ENCODE peak calls at places on chromosomes 7 and 10, in five cellular contexts. D is neuronal stem cell, B is H9, R is H1, S is trophoblast cell. W is an unnamed sample.

GRCh38 chr10:79102056-79102874 is 33.5 kb downstream of the ZMIZ1 start:
- DNase-seq in D (no peak), B (no peak), S (no peak), R (no peak), W (peak; percentile 84)

GRCh38 chr7:117582219-117582704 is 102.4 kb downstream of the CFTR start:
- DNase-seq in B (no peak), R (peak; percentile 9), D (no peak), S (peak; percentile 98), W (peak; percentile 83)

GRCh38 chr10:132521041-132521465 is 16.5 kb upstream of the INPP5A start:
- DNase-seq in S (no peak), R (no peak), B (peak; percentile 17), D (no peak), W (no peak)

GRCh38 chr10:124164252-124164651 is 70.9 kb upstream of the CHST15 start:
- DNase-seq in B (no peak), R (no peak), S (no peak), D (no peak), W (no peak)

GRCh38 chr7:22238354-22239311 is 118.3 kb downstream of the RAPGEF5 start:
- DNase-seq in B (no peak), S (no peak), D (no peak), R (no peak), W (peak; percentile 50)

GRCh38 chr7:25009271-25009670 is 29.3 kb upstream of the OSBPL3 start:
- DNase-seq in D (no peak), B (no peak), S (peak; percentile 91), R (no peak), W (peak; percentile 74)

GRCh38 chr7:137879357-137880158 is 32.8 kb upstream of the DGKI start:
- DNase-seq in D (no peak), R (peak; percentile 71), S (no peak), B (peak; percentile 66), W (no peak)

GRCh38 chr10:88680958-88681357 is 16.7 kb downstream of the LIPF start:
- DNase-seq in B (no peak), D (no peak), R (no peak), S (peak; percentile 38), W (no peak)

GRCh38 chr10:128796513-128796912 is 670.3 kb upstream of the MKI67 start:
- DNase-seq in D (no peak), R (no peak), S (no peak), B (no peak), W (no peak)

GRCh38 chr10:369441-370221 is 234.4 kb downstream of the ZMYND11 start:
- DNase-seq in R (no peak), D (no peak), S (no peak), B (no peak), W (peak; percentile 42)

GRCh38 chr10:125450218-125450617 is 232.7 kb downstream of the TEX36 start:
- DNase-seq in B (no peak), D (no peak), R (no peak), S (no peak), W (no peak)

GRCh38 chr10:120995768-120996167 is 144.6 kb downstream of the WDR11 start:
- DNase-seq in R (no peak), D (no peak), S (no peak), B (no peak), W (no peak)

GRCh38 chr7:74304550-74304949 is 15.3 kb downstream of the CLIP2 start:
- DNase-seq in R (no peak), D (no peak), B (no peak), S (no peak), W (no peak)

GRCh38 chr10:96299383-96299782 is 4.9 kb upstream of the DNTT start:
- DNase-seq in B (no peak), D (no peak), R (no peak), S (no peak), W (no peak)

GRCh38 chr7:158374586-158374985 is 213.0 kb downstream of the PTPRN2 start:
- DNase-seq in D (no peak), S (no peak), R (no peak), B (no peak), W (no peak)

GRCh38 chr7:116829051-116829450 is 33.3 kb upstream of the CAPZA2 start:
- DNase-seq in R (no peak), S (no peak), D (no peak), B (no peak), W (no peak)

GRCh38 chr10:128036746-128037542 is 89.3 kb downstream of the MKI67 start:
- DNase-seq in S (peak; percentile 28), R (no peak), B (no peak), D (no peak), W (peak; percentile 59)

GRCh38 chr7:106124176-106124575 is 12.1 kb upstream of the SYPL1 start:
- DNase-seq in D (no peak), S (no peak), R (no peak), B (no peak), W (no peak)

GRCh38 chr7:151076863-151077704 is 3.5 kb downstream of the FASTK start:
- DNase-seq in B (peak; percentile 81), S (peak; percentile 81), R (no peak), D (no peak), W (peak; percentile 28)

GRCh38 chr10:118584181-118584954 is 11.1 kb downstream of the PRLHR start:
- DNase-seq in R (no peak), S (peak; percentile 22), D (no peak), B (no peak), W (peak; percentile 22)

GRCh38 chr7:117230276-117231046 is 92.4 kb downstream of the WNT2 start:
- DNase-seq in R (no peak), D (no peak), S (peak; percentile 71), B (no peak), W (peak; percentile 48)

GRCh38 chr7:133246558-133246957 is 6.3 kb upstream of the EXOC4 start:
- DNase-seq in B (no peak), D (no peak), R (no peak), S (no peak), W (no peak)

GRCh38 chr10:9823268-9823930 is 1194.3 kb upstream of the CELF2 start:
- DNase-seq in S (no peak), D (no peak), B (no peak), R (no peak), W (no peak)

GRCh38 chr7:32360127-32360526 is 130.1 kb downstream of the LSM5 start:
- DNase-seq in B (no peak), D (no peak), R (no peak), S (no peak), W (no peak)

GRCh38 chr7:1380211-1380815 is 79.0 kb downstream of the MICALL2 start:
- DNase-seq in S (no peak), B (no peak), D (no peak), R (no peak), W (no peak)

DNA sequence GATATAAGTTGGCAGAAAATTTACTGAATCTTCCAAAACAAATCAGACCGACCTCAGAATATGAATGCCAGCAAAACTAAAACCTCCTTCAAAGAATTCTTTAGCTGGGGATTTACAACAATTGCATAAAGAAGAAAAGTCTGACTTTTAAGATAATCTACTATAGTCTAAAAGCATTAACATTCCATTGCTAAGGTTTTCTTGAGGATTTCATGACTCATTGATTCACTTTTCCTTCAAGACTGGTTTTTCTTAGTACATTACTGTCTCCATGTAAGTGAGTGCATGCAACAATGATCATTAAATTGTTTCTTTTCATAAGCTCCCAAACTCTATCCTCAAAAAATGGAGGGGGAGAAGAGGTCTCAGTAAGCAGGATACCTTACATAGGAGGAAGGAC is 3.1 kb downstream of the GLI3 start:
- DNase-seq in S (peak; percentile 57), B (no peak), D (no peak), R (no peak), W (peak; percentile 54)
- H2BK12ac ChIP-seq in S (no peak overlapping the region), B (no peak overlapping the region), D (no peak overlapping the region), R (no peak overlapping the region), W (no peak overlapping the region)

GRCh38 chr10:22370320-22370719 is 25.0 kb downstream of the SPAG6 start:
- DNase-seq in S (no peak), D (no peak), R (no peak), B (no peak), W (no peak)
- H2BK12ac ChIP-seq in S (no peak overlapping the region), D (no peak overlapping the region), R (no peak overlapping the region), B (no peak overlapping the region), W (no peak overlapping the region)

GRCh38 chr7:12588259-12588904 is 17.9 kb downstream of the SCIN start:
- DNase-seq in S (peak; percentile 76), D (no peak), R (no peak), B (no peak), W (no peak)

GRCh38 chr7:12590559-12590958 is 20.0 kb downstream of the SCIN start:
- DNase-seq in D (no peak), B (no peak), S (no peak), R (no peak), W (no peak)

GRCh38 chr7:12596225-12596790 is 25.8 kb downstream of the SCIN start:
- DNase-seq in R (no peak), B (no peak), S (no peak), D (no peak), W (no peak)

GRCh38 chr7:12595148-12595547 is 24.6 kb downstream of the SCIN start:
- DNase-seq in S (no peak), B (no peak), R (no peak), D (no peak), W (no peak)

DNA sequence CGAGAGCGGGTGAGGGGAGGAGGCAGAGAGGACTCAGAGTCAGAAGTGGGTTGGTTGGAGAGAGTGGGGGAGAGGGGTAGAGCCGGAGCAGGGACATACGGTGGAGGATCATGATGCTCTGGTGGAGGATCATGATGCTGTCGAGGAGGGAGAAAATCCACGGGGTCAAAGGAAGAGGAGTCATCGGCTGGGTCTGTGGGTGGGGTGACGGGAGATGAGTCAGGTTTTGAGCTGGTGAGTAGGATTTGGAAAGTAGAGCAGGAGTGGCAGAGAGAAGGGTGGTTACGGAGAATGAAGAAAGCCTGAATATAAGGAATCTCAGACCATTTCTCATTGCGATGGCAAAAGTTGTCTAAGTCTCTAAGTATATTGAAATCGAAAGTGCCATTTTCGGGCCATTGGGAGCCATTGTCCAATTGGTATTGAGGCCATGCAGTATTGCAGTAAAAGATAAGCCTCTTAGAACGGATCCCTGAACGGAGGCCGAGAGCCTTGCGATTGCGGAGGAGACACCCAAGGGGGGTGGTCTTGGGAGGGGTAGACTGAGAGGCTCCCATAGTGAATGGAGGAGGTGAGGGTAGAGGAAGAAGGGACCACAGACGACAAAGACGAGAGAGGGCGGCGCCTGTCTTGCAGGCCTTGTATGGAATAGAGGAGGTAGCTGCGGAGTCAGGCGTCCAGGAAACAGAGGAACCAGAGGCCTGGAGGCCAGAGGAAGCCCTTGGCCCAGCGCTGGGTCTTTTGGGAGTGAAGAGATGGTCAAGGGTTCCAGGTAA is 23.8 kb downstream of the SCIN start:
- DNase-seq in D (no peak), R (no peak), S (no peak), B (no peak), W (no peak)
- H2BK12ac ChIP-seq in D (no peak overlapping the region), R (no peak overlapping the region), S (peak overlapping the region; percentile 23), B (no peak overlapping the region), W (no peak overlapping the region)

GRCh38 chr10:102970941-102971340 is 52.8 kb downstream of the CNNM2 start:
- DNase-seq in B (no peak), D (no peak), S (no peak), R (no peak), W (no peak)
- H2BK12ac ChIP-seq in B (no peak overlapping the region), D (no peak overlapping the region), S (no peak overlapping the region), R (no peak overlapping the region), W (no peak overlapping the region)